ENCODE peak calls at places on chromosomes 16 and 17, in five cellular contexts. T is CD8-positive, alpha-beta T cell; N is PC-9; V is fibroblast of lung; A is astrocyte. H is an unnamed sample. For H3K4me1, the result is how much of the 10 kb centered on the place peaks cover.

GRCh38 chr16:85569615-85570212 is 43.4 kb upstream of the GSE1 start:
- DNase-seq in T (peak), N (no peak), V (peak), A (peak), H (no peak)

GRCh38 chr16:61829631-61830030 is 206.6 kb downstream of the CDH8 start:
- DNase-seq in T (no peak), N (no peak), V (peak), A (peak), H (no peak)

GRCh38 chr16:83929811-83930555 is 23.1 kb upstream of the OSGIN1 start:
- DNase-seq in T (no peak), N (no peak), V (no peak), A (no peak), H (no peak)

GRCh38 chr17:75922173-75922961 is 17.7 kb upstream of the MRPL38 start:
- DNase-seq in T (no peak), N (no peak), V (no peak), A (no peak), H (no peak)

GRCh38 chr17:2901582-2901981 is 105.3 kb downstream of the RAP1GAP2 start:
- DNase-seq in T (no peak), N (no peak), V (no peak), A (no peak), H (no peak)

GRCh38 chr17:53950207-53950857 is 127.6 kb downstream of the KIF2B start:
- DNase-seq in T (no peak), N (no peak), V (no peak), A (no peak), H (peak)

GRCh38 chr17:77129568-77130301 is 11.0 kb upstream of the SEC14L1 start:
- DNase-seq in T (no peak), N (no peak), V (no peak), A (no peak), H (no peak)

GRCh38 chr17:70100983-70101382 is 26.0 kb downstream of the KCNJ16 start:
- DNase-seq in T (no peak), N (no peak), V (no peak), A (no peak), H (peak)

GRCh38 chr17:40608061-40608581 is 39.5 kb downstream of the SMARCE1 start:
- DNase-seq in T (no peak), N (no peak), V (no peak), A (no peak), H (no peak)

GRCh38 chr17:15431766-15432165 is 35.7 kb downstream of the CDRT4 start:
- DNase-seq in T (no peak), N (no peak), V (no peak), A (no peak), H (no peak)

GRCh38 chr17:15432807-15433547 is 34.4 kb downstream of the CDRT4 start:
- DNase-seq in T (no peak), N (no peak), V (peak), A (peak), H (peak)

GRCh38 chr17:15441315-15441714 is 26.1 kb downstream of the CDRT4 start:
- DNase-seq in T (no peak), N (no peak), V (peak), A (peak), H (no peak)

GRCh38 chr17:15440347-15440746 is 27.1 kb downstream of the CDRT4 start:
- DNase-seq in T (no peak), N (no peak), V (no peak), A (no peak), H (no peak)

GRCh38 chr17:15436399-15437369 is 30.7 kb downstream of the CDRT4 start:
- DNase-seq in T (peak), N (no peak), V (no peak), A (no peak), H (peak)
- TF ChIP-seq CTCF in T (no peak), N (no peak), V (peak), A (peak), H (no peak)

DNA sequence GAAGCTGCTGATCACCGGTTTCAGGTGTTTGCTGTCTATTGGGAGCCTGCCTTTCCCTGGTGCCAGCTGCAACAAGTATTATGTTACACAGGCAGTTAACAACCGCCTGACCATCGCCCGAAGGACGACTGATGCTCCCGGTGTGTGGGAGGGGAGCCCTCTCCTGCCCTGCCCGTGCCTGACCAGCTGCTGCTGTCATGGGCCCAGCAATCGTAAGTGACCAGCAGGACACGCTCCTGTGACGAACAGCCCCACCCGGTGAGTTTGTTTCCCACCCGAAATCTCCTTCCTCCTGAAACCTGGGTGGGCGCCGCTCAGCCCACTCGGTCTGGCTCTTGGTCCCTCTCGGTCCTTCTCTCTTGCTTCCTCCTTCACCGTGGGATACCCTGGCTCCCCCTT is 17.9 kb upstream of the UBE2I start:
- DNase-seq in T (no peak), N (no peak), V (no peak), A (no peak), H (no peak)
- H3K4me1 ChIP-seq in T (under half), N (under half), V (under half), A (under half), H (under half)

GRCh38 chr16:6482861-6483530 is 849.6 kb upstream of the RBFOX1 start:
- DNase-seq in T (no peak), N (no peak), V (no peak), A (no peak), H (no peak)
- H3K4me3 ChIP-seq in T (no peak), N (no peak), V (no peak), A (no peak), H (no peak)

DNA sequence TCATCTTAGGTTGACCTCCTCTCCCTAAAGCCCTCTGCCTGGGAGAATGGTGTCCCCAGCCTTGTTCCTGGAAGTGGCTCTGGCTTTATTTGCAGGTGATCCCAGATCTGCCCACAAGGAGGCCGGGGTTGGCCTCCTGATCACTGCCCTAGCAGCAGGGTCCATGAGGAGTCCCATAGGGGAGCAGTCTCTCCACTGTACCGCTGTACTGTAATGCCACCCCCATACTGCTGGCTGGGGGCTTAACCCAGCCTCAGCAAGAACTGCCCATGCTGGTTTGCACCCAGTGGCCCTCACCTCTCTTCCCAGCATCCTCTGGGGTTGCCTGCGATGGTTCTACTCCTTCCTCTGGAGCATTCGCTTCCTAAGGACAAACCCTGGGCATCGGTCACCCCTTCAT is 39.1 kb downstream of the PSME3IP1 start:
- DNase-seq in T (no peak), N (no peak), V (no peak), A (no peak), H (no peak)
- TF ChIP-seq CTCF in T (no peak), N (peak), V (peak), A (no peak), H (peak)

DNA sequence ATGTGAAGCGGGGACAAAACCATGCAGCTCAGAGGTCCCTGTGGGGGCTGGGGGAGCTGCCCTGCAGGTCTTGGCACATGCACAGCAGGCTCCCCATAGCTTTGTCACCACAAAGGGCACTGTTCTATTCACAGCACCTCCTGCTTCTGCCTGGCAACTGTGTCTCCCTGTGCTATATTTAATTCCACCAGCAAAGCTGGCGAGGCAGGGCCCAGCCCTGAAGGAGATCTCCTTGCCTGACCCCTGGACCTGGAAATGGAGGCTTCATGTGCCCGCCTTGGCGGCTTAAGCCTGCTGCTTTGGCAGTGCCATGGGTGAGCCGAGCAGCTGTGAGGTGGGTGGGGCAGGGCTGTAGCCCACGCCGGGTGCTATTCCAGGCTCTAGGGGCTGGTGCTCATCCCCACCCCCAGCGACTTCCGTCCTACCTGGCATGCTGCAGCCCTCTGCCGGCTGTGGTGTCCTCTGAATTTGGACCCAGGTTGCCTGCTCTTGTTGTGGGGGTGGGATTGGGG is 6.8 kb downstream of the LDHD start:
- DNase-seq in T (no peak), N (peak), V (no peak), A (no peak), H (no peak)
- H3K4me1 ChIP-seq in T (under half), N (under half), V (under half), A (under half), H (under half)